ENCODE peak calls at places on chromosome 2, in seven cellular contexts. C is IMR-90, J is SJSA1, E is pancreas, H is neural progenitor cell, Z is HCT116, Y is left ventricle myocardium inferior. T is an unnamed sample.

GRCh38 chr2:135168119-135168872 is 116.2 kb downstream of the RAB3GAP1 start:
- DNase-seq in Z (no peak), E (no peak), H (no peak), C (no peak), J (no peak), Y (no peak), T (no peak)

GRCh38 chr2:20171445-20171977 is 53.4 kb downstream of the SDC1 start:
- DNase-seq in E (no peak), Y (no peak), H (no peak), J (no peak), Z (no peak), C (no peak), T (no peak)

GRCh38 chr2:48265169-48266013 is 264.6 kb upstream of the STON1 start:
- DNase-seq in J (no peak), Y (no peak), C (no peak), H (no peak), E (no peak), Z (no peak), T (no peak)

GRCh38 chr2:169329669-169330554 is 32.4 kb downstream of the LRP2 start:
- DNase-seq in H (no peak), J (no peak), E (peak; percentile 40), Z (no peak), Y (no peak), C (no peak), T (no peak)

GRCh38 chr2:25844089-25844488 is 34.2 kb downstream of the ASXL2 start:
- DNase-seq in C (peak; percentile 65), J (no peak), Y (no peak), H (no peak), E (no peak), Z (no peak), T (no peak)

GRCh38 chr2:188024811-188025210 is 266.9 kb upstream of the GULP1 start:
- DNase-seq in Z (no peak), C (peak; percentile 42), Y (no peak), J (peak; percentile 71), H (no peak), E (no peak), T (no peak)

GRCh38 chr2:182915369-182916326 is 49.2 kb upstream of the FRZB start:
- DNase-seq in J (peak; percentile 86), Y (no peak), H (no peak), C (peak; percentile 95), Z (no peak), E (no peak), T (peak; percentile 46)

GRCh38 chr2:231312066-231312465 is 83.4 kb upstream of the B3GNT7 start:
- DNase-seq in J (no peak), C (no peak), H (no peak), Y (no peak), Z (no peak), E (no peak), T (no peak)

GRCh38 chr2:219418155-219418569 is at the start of gene DES:
- DNase-seq in H (peak; percentile 28), C (no peak), Y (peak; percentile 78), Z (no peak), J (no peak), E (peak; percentile 69), T (no peak)

GRCh38 chr2:171086352-171087290 is 74.1 kb downstream of the TLK1 start:
- DNase-seq in E (no peak), J (peak; percentile 64), Y (no peak), C (peak; percentile 68), Z (peak; percentile 19), H (peak; percentile 67), T (peak; percentile 11)

GRCh38 chr2:208025814-208026184 is 472 bp upstream of the PLEKHM3 start:
- DNase-seq in Y (no peak), Z (no peak), C (no peak), H (peak; percentile 13), J (no peak), E (no peak), T (no peak)

GRCh38 chr2:10956006-10956790 is 44.5 kb downstream of the KCNF1 start:
- DNase-seq in Y (no peak), E (no peak), H (no peak), J (no peak), Z (no peak), C (no peak), T (no peak)

GRCh38 chr2:111135910-111136297 is 15.2 kb downstream of the BCL2L11 start:
- DNase-seq in Y (peak; percentile 36), H (peak; percentile 27), J (peak; percentile 32), Z (no peak), C (peak; percentile 40), E (peak; percentile 46), T (no peak)

GRCh38 chr2:174654429-174654941 is 56.9 kb upstream of the WIPF1 start:
- DNase-seq in J (no peak), E (no peak), Y (no peak), Z (no peak), C (peak; percentile 33), H (no peak), T (no peak)

GRCh38 chr2:11411768-11412448 is 54.1 kb downstream of the E2F6 start:
- DNase-seq in Y (no peak), H (peak; percentile 75), Z (no peak), J (peak; percentile 54), C (peak; percentile 63), E (no peak), T (no peak)

GRCh38 chr2:42523341-42523740 is 29.6 kb upstream of the KCNG3 start:
- DNase-seq in J (no peak), E (no peak), H (peak; percentile 23), Z (no peak), C (no peak), Y (no peak), T (no peak)

GRCh38 chr2:49002750-49003149 is 151.6 kb downstream of the FSHR start:
- DNase-seq in Z (no peak), C (peak; percentile 2), J (no peak), Y (no peak), H (no peak), E (no peak), T (no peak)

GRCh38 chr2:96103388-96103705 is 13.0 kb downstream of the ADRA2B start:
- DNase-seq in Y (no peak), C (no peak), Z (no peak), E (no peak), H (no peak), J (no peak), T (no peak)

GRCh38 chr2:205708231-205708631 is 25.9 kb downstream of the NRP2 start:
- DNase-seq in C (peak; percentile 90), J (peak; percentile 50), Y (no peak), E (no peak), Z (no peak), H (no peak), T (no peak)

GRCh38 chr2:205706769-205707375 is 24.6 kb downstream of the NRP2 start:
- DNase-seq in Y (peak; percentile 67), E (no peak), C (peak; percentile 97), J (peak; percentile 86), Z (no peak), H (no peak), T (peak; percentile 41)

GRCh38 chr2:205704101-205704741 is 21.9 kb downstream of the NRP2 start:
- DNase-seq in Z (no peak), E (no peak), Y (no peak), C (peak; percentile 43), J (peak; percentile 53), H (no peak), T (no peak)

GRCh38 chr2:205703471-205703870 is 21.2 kb downstream of the NRP2 start:
- DNase-seq in E (no peak), Y (no peak), C (no peak), J (no peak), H (no peak), Z (no peak), T (no peak)

DNA sequence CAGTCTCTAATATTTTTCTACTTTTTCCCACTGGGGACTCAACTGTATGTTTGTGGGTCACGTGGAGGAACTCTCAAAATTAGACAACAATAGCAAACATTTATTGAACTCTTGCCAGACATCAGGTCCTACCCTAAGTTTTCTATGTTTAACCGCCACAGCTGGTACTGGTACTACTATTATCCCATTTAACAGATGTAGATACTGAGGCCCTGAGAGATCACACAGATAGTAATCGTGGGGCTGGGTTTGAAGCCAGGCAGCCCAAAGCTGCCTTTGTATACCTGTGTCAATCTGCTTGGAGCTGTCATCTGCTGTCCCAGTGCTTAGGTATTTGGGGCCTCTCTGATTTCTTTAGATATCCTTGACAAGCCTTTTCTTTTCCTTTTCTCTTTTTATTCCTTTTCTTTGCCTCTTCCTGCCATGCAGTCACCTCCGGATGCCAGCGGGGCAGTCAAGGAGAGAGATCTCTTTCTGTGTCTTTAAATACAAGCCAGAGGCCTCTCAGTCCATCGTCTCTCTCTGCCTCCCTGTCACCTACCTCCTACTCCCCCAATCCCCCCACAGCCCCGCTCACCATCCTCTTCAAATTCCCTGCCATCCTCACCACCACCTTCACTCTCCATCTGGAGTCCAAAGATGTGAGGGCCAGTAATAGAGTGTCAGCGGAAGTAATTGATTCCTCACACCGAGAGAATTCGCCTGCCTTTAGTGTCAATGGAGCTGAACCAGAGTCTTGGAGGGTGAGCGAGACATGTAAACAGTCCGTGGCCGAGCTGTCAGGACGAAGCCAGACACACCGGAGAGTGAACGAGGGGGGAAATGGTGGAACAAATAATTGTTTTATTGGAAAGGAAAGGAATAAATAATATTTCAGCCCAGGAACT is 23.5 kb downstream of the NRP2 start:
- DNase-seq in Y (no peak), Z (no peak), J (no peak), C (no peak), E (no peak), H (no peak), T (no peak)
- H3K36me3 ChIP-seq in Y (no peaks in the 10 kb centered on the region), Z (no peaks in the 10 kb centered on the region), J (no peaks in the 10 kb centered on the region), C (peaks cover 11% of the 10 kb centered on the region), E (no peaks in the 10 kb centered on the region), H (no peaks in the 10 kb centered on the region), T (no peaks in the 10 kb centered on the region)

DNA sequence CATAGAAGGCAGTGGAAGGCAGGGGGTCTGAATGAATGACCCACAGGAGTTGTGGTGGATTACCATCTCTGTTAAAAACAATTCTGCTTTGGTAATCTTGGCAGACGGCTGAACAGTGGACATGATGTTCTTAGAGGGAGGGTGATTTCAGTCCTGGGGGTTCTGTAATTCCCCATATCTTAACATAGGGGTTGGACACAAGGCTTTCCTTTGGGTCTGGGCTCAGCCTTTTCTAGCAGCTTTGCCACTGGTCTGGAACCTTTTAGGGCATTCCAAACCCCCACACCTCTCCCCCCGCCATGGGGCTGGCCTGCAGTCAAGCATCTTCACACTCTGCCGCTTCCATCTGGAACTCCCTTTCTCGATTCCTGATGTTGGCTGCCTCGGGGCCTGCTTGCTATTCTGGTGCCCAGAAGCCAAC is 50.3 kb downstream of the RPL37A start:
- DNase-seq in C (no peak), H (no peak), J (no peak), E (no peak), Z (no peak), Y (peak; percentile 64), T (no peak)
- H3K36me3 ChIP-seq in C (no peaks in the 10 kb centered on the region), H (no peaks in the 10 kb centered on the region), J (no peaks in the 10 kb centered on the region), E (no peaks in the 10 kb centered on the region), Z (no peaks in the 10 kb centered on the region), Y (no peaks in the 10 kb centered on the region), T (no peaks in the 10 kb centered on the region)

GRCh38 chr2:55247025-55247424 is 14.5 kb downstream of the RPS27A start:
- DNase-seq in Y (no peak), C (no peak), E (no peak), Z (no peak), H (no peak), J (no peak), T (no peak)
- H3K36me3 ChIP-seq in Y (peaks cover 97% of the 10 kb centered on the region), C (peaks cover 20% of the 10 kb centered on the region), E (no peaks in the 10 kb centered on the region), Z (peaks cover 28% of the 10 kb centered on the region), H (no peaks in the 10 kb centered on the region), J (peaks cover 56% of the 10 kb centered on the region), T (peaks cover 5% of the 10 kb centered on the region)

DNA sequence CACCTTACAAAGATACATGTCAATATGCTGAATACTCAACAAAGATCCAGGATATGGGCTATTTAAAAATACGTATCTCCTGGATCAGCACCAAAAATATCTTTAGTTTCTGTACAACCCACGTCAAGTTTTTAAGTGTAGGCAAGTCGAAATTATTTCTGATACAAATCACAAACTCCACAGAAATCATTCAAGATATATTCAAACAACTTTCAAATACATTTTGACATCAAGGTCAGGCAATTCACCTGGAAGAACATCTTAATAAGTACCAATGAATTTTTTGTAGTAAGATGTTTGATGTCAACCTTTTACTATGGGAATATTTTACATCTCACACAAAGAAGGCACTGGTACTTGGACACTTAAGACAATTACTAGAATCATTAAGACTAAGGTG is 86.2 kb downstream of the CUL3 start:
- DNase-seq in C (no peak), E (no peak), Z (no peak), Y (no peak), J (no peak), H (no peak), T (no peak)
- H3K36me3 ChIP-seq in C (peaks cover 32% of the 10 kb centered on the region), E (no peaks in the 10 kb centered on the region), Z (peaks cover 22% of the 10 kb centered on the region), Y (peaks cover 81% of the 10 kb centered on the region), J (peaks cover 88% of the 10 kb centered on the region), H (peaks cover 36% of the 10 kb centered on the region), T (peaks cover 4% of the 10 kb centered on the region)